ENCODE peak calls at places on chromosomes 2 and 18, in ten cellular contexts. P is neural progenitor cell, Y is astrocyte, C is endodermal cell, L is GM23248, M is tibial artery, J is fibroblast of lung, N is esophagus squamous epithelium, F is upper lobe of left lung, O is right cardiac atrium. U is an unnamed sample. For H3K9me3, the result is how much of the 10 kb centered on the place peaks cover.

GRCh38 chr2:172643142-172643541 is 87.3 kb downstream of the PDK1 start:
- DNase-seq in O (no peak), F (no peak), M (no peak), C (no peak), L (peak), N (no peak), Y (peak), P (no peak), J (peak), U (no peak)

GRCh38 chr2:44715671-44716077 is 225.8 kb upstream of the SIX3 start:
- DNase-seq in C (peak), J (peak), P (peak), Y (peak), F (no peak), O (no peak), N (no peak), M (no peak), L (peak), U (peak)

GRCh38 chr2:217943379-217944321 is 59.1 kb downstream of the TNS1 start:
- DNase-seq in M (peak), N (no peak), L (peak), Y (peak), P (peak), C (peak), F (peak), O (peak), J (peak), U (peak)

GRCh38 chr2:233202531-233202944 is 48.9 kb upstream of the ATG16L1 start:
- DNase-seq in N (no peak), C (no peak), M (no peak), L (no peak), F (no peak), P (no peak), O (no peak), J (no peak), Y (no peak), U (no peak)

GRCh38 chr18:46622999-46623398 is 34.0 kb downstream of the LOXHD1 start:
- DNase-seq in N (no peak), Y (no peak), P (no peak), L (peak), J (peak), C (no peak), M (no peak), F (no peak), O (no peak), U (no peak)

GRCh38 chr2:29718326-29718725 is 203.1 kb downstream of the ALK start:
- DNase-seq in Y (no peak), F (no peak), P (no peak), O (no peak), L (no peak), C (no peak), N (no peak), M (no peak), J (no peak), U (peak)

GRCh38 chr2:32231959-32232358 is 32.7 kb downstream of the NLRC4 start:
- DNase-seq in C (no peak), M (no peak), F (no peak), L (no peak), P (no peak), N (no peak), J (no peak), O (no peak), Y (no peak), U (no peak)

GRCh38 chr2:71876542-71877451 is 270.9 kb downstream of the CYP26B1 start:
- DNase-seq in C (no peak), Y (no peak), O (no peak), L (peak), M (no peak), J (no peak), P (no peak), F (no peak), N (no peak), U (no peak)

GRCh38 chr2:54610700-54611099 is 112.8 kb upstream of the EML6 start:
- DNase-seq in L (peak), O (no peak), Y (peak), J (peak), P (no peak), M (no peak), F (no peak), N (no peak), C (no peak), U (no peak)

GRCh38 chr2:39516347-39517101 is 79.4 kb upstream of the MAP4K3 start:
- DNase-seq in O (peak), J (peak), F (no peak), M (no peak), P (peak), L (peak), Y (no peak), C (peak), N (no peak), U (peak)

GRCh38 chr2:39515273-39515896 is 78.3 kb upstream of the MAP4K3 start:
- DNase-seq in O (no peak), J (no peak), P (no peak), C (no peak), Y (no peak), F (no peak), L (no peak), N (no peak), M (no peak), U (no peak)

GRCh38 chr2:39517102-39517436 is 80.0 kb upstream of the MAP4K3 start:
- DNase-seq in F (no peak), O (no peak), C (no peak), N (no peak), J (no peak), Y (no peak), P (no peak), M (no peak), L (no peak), U (no peak)

GRCh38 chr2:39515897-39516346 is 78.8 kb upstream of the MAP4K3 start:
- DNase-seq in L (no peak), N (no peak), P (no peak), M (no peak), F (no peak), C (no peak), O (no peak), Y (no peak), J (no peak), U (no peak)

GRCh38 chr2:39517622-39518021 is 80.5 kb upstream of the MAP4K3 start:
- DNase-seq in M (no peak), C (no peak), J (no peak), O (no peak), N (no peak), P (no peak), F (no peak), Y (no peak), L (no peak), U (no peak)
- H3K27ac ChIP-seq in M (no peak), C (no peak), J (no peak), O (peak), N (peak), P (no peak), F (no peak), Y (no peak), L (no peak), U (peak)

DNA sequence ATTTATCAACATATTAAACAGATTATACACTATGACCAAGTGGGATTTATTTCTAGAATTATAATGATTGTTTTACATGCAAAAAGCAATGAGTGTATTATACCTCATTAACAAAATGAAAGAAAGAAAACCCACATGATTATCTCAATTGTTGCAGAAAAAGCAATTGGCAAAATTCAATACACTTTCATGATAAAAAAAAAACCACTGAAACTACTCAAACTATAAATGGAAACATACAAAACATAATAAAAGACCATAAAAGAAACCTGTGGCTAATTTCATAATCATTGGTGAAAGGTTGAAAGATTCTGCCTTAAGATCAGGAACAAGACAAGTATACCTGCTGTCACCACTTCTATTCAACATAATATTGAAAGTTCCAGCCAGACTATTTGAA is 325.9 kb downstream of the AKAIN1 start:
- DNase-seq in F (no peak), C (no peak), M (no peak), Y (no peak), O (no peak), N (no peak), J (no peak), P (no peak), L (no peak), U (no peak)
- H3K9me3 ChIP-seq in F (under half), C (under half), M (under half), Y (under half), O (under half), N (under half), J (under half), P (under half), L (under half), U (under half)

DNA sequence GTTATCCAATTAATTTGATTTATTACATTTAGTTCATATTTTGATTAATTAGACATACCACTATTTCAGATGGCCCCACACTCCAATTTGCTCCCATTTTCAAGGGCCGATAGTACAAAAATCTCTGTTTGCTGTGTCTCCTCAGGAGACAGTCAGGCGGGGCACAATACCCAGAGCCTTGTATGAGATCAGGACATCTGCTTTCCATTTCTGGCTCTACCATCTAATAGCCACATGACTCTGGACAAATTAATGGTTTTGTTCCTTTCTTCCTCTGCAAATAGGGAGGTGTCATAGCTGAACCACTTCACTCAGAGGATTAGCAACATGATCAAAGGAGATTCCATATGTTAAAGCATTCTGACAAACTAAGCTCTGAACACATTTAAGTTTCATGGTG is 602.1 kb upstream of the SYT4 start:
- DNase-seq in C (no peak), L (no peak), J (no peak), Y (no peak), F (no peak), O (no peak), M (no peak), P (no peak), N (no peak), U (no peak)
- H3K27ac ChIP-seq in C (no peak), L (no peak), J (no peak), Y (no peak), F (no peak), O (no peak), M (no peak), P (no peak), N (no peak), U (no peak)

DNA sequence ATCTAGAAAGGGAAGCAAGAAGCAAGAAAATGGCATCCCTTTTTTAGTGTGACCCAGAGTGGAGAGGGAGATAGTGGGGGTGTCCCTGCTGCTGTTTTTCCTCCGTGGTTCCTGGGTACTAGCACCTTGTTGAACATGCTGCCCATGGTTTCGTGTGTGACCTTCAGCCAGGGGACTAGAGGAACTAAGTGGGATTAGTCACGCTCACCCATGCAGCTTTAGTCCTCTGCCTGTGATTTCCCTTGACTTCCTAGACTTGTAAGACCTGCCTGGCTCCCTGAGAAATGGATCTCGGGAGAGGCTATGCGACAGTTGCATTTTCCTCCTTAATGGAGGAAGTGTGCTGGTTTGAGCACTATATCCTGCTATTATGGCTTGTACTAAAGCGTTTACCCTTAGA is 471.4 kb downstream of the DCDC2C start:
- DNase-seq in F (no peak), N (no peak), P (no peak), O (no peak), Y (no peak), C (no peak), L (no peak), M (no peak), J (peak), U (no peak)
- H3K9me3 ChIP-seq in F (under half), N (under half), P (under half), O (under half), Y (under half), C (under half), L (under half), M (under half), J (under half), U (under half)

DNA sequence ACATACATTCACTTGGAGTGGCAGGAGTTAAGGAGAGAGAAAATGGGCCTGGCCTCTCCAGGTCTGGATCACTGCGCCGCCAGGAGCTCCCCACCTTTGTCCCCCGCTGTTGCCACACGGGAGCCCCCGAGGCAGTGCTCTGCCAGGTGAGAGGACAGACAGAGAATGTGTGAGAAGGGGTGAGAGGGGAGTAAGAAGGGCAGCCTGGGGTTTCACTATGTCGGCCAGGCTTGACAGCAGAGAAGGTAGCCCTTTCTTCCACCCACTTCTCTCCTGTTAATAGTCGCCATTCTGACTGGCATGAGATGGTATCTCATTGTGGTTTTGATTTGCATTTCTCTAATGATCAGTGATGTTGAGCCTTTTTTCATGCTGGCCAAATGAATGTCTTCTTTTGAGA is 26.2 kb upstream of the ARHGEF4 start:
- DNase-seq in C (peak), O (no peak), J (no peak), M (no peak), N (no peak), F (no peak), Y (no peak), L (no peak), P (no peak), U (no peak)
- H3K27ac ChIP-seq in C (no peak), O (no peak), J (no peak), M (no peak), N (no peak), F (no peak), Y (no peak), L (no peak), P (no peak), U (no peak)

GRCh38 chr2:224412064-224412921 is 10.4 kb upstream of the FAM124B start:
- DNase-seq in C (no peak), N (no peak), Y (peak), F (peak), O (no peak), M (no peak), L (peak), P (no peak), J (peak), U (peak)
- H3K9me3 ChIP-seq in C (under half), N (under half), Y (under half), F (under half), O (under half), M (under half), L (under half), P (under half), J (under half), U (under half)

GRCh38 chr2:69253893-69254292 is 133.1 kb downstream of the GFPT1 start:
- DNase-seq in M (peak), N (no peak), J (peak), C (no peak), L (peak), F (no peak), Y (peak), O (no peak), P (no peak), U (no peak)

GRCh38 chr2:69250981-69251380 is 136.0 kb downstream of the GFPT1 start:
- DNase-seq in C (no peak), F (no peak), Y (no peak), N (no peak), O (no peak), J (no peak), L (peak), M (no peak), P (no peak), U (no peak)

GRCh38 chr2:69260666-69261065 is 126.4 kb downstream of the GFPT1 start:
- DNase-seq in O (no peak), Y (no peak), M (no peak), L (peak), P (no peak), C (no peak), J (no peak), N (no peak), F (no peak), U (no peak)

GRCh38 chr2:69253033-69253535 is 133.9 kb downstream of the GFPT1 start:
- DNase-seq in Y (peak), N (no peak), O (no peak), M (no peak), F (no peak), P (no peak), C (no peak), J (peak), L (peak), U (no peak)

GRCh38 chr2:69255760-69256159 is 131.3 kb downstream of the GFPT1 start:
- DNase-seq in F (no peak), J (no peak), L (no peak), O (peak), M (no peak), C (no peak), Y (no peak), P (no peak), N (no peak), U (peak)
- H3K27ac ChIP-seq in F (no peak), J (no peak), L (no peak), O (no peak), M (no peak), C (no peak), Y (no peak), P (no peak), N (no peak), U (no peak)